ENCODE peak calls at places on chromosomes 16 and 17, in ten cellular contexts. J, C, I, M, D, L, A, F, T and W are unnamed samples.

GRCh38 chr17:57106107-57106835 is 21.2 kb downstream of the AKAP1 start:
- DNase-seq in J (no peak), C (peak; percentile 51), I (no peak), M (peak; percentile 52), D (no peak), L (no peak), A (no peak), F (no peak), T (no peak), W (no peak)

GRCh38 chr16:6019490-6019991 is 921.9 kb upstream of the EEF2KMT start:
- DNase-seq in J (no peak), C (no peak), I (no peak), M (no peak), D (no peak), L (no peak), A (no peak), F (no peak), T (peak; percentile 1), W (no peak)

GRCh38 chr17:32759476-32759875 is 117.4 kb downstream of the MYO1D start:
- DNase-seq in J (no peak), C (no peak), I (no peak), M (no peak), D (no peak), L (no peak), A (no peak), F (no peak), T (no peak), W (no peak)

GRCh38 chr16:24670623-24671454 is 58.6 kb upstream of the TNRC6A start:
- DNase-seq in J (peak; percentile 89), C (no peak), I (peak; percentile 68), M (peak; percentile 59), D (peak; percentile 87), L (peak; percentile 64), A (peak; percentile 26), F (peak; percentile 37), T (peak; percentile 89), W (no peak)

GRCh38 chr17:46028969-46029565 is 30.0 kb downstream of the STH start:
- DNase-seq in J (no peak), C (no peak), I (no peak), M (no peak), D (no peak), L (no peak), A (no peak), F (no peak), T (no peak), W (no peak)

GRCh38 chr17:56824503-56824902 is 9.2 kb downstream of the C17orf67 start:
- DNase-seq in J (no peak), C (no peak), I (no peak), M (no peak), D (no peak), L (no peak), A (no peak), F (no peak), T (no peak), W (no peak)

GRCh38 chr16:52547001-52547833 is at the start of gene TOX3:
- DNase-seq in J (no peak), C (peak; percentile 63), I (no peak), M (peak; percentile 73), D (no peak), L (no peak), A (peak; percentile 23), F (no peak), T (no peak), W (no peak)

GRCh38 chr16:533391-534088 is 6.0 kb downstream of the CAPN15 start:
- DNase-seq in J (no peak), C (peak; percentile 79), I (no peak), M (peak; percentile 90), D (no peak), L (no peak), A (no peak), F (no peak), T (no peak), W (no peak)

DNA sequence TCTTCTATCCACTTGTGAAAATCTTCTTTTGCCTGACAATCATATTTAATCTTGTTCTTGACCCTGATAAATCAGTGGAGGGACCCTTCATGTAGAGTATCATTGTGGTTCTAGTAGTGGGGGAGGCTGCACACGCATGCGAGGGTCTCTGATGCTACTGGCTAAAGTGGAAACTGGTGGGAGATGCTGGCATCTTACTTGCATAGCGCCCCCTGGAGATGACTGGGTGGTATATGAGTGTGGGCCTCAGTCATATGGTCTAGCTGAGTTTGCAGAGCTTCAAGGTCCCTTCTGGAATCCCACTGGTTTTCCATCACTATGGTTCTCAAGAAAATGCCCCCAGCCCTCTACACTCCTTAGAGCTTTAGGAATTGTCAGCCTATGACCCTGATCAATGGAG is 236.4 kb upstream of the AXIN2 start:
- DNase-seq in J (no peak), C (peak; percentile 14), I (no peak), M (no peak), D (no peak), L (no peak), A (no peak), F (no peak), T (no peak), W (no peak)
- TF ChIP-seq CTCF in J (no peak), C (no peak), I (no peak), M (no peak), D (no peak), L (no peak), A (peak; percentile 32), F (peak; percentile 60), T (peak; percentile 40), W (no peak)

GRCh38 chr16:60682219-60682618 is 1354.0 kb downstream of the CDH8 start:
- DNase-seq in J (no peak), C (no peak), I (no peak), M (no peak), D (no peak), L (no peak), A (no peak), F (peak; percentile 6), T (no peak), W (no peak)

GRCh38 chr16:60681014-60681413 is 1355.2 kb downstream of the CDH8 start:
- DNase-seq in J (no peak), C (no peak), I (no peak), M (no peak), D (no peak), L (no peak), A (no peak), F (no peak), T (no peak), W (no peak)

GRCh38 chr16:60684002-60684401 is 1352.2 kb downstream of the CDH8 start:
- DNase-seq in J (no peak), C (no peak), I (no peak), M (no peak), D (no peak), L (no peak), A (no peak), F (no peak), T (no peak), W (no peak)

DNA sequence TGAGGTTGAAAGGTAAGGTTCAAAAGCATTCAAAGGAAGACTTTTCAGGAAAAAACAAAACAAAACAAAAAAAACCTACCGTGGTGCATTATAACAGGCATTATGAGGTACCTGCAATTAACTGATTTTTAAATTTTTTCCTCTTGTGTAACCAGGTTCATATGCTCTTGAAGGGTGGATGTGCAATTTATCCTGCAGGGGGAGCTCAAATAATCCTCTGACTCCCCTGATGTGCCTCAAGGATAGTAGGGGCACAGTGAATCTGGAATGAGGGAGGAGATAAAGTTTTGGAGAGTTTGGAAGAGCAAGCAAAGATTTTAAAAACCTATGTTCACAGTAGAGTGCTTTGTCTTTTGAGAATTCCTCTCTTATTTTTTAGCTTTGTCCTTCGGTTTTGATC is 1349.4 kb downstream of the CDH8 start:
- DNase-seq in J (no peak), C (no peak), I (no peak), M (no peak), D (no peak), L (no peak), A (no peak), F (no peak), T (no peak), W (no peak)
- TF ChIP-seq CTCF in J (no peak), C (no peak), I (no peak), M (no peak), D (no peak), L (no peak), A (no peak), F (no peak), T (no peak), W (no peak)

DNA sequence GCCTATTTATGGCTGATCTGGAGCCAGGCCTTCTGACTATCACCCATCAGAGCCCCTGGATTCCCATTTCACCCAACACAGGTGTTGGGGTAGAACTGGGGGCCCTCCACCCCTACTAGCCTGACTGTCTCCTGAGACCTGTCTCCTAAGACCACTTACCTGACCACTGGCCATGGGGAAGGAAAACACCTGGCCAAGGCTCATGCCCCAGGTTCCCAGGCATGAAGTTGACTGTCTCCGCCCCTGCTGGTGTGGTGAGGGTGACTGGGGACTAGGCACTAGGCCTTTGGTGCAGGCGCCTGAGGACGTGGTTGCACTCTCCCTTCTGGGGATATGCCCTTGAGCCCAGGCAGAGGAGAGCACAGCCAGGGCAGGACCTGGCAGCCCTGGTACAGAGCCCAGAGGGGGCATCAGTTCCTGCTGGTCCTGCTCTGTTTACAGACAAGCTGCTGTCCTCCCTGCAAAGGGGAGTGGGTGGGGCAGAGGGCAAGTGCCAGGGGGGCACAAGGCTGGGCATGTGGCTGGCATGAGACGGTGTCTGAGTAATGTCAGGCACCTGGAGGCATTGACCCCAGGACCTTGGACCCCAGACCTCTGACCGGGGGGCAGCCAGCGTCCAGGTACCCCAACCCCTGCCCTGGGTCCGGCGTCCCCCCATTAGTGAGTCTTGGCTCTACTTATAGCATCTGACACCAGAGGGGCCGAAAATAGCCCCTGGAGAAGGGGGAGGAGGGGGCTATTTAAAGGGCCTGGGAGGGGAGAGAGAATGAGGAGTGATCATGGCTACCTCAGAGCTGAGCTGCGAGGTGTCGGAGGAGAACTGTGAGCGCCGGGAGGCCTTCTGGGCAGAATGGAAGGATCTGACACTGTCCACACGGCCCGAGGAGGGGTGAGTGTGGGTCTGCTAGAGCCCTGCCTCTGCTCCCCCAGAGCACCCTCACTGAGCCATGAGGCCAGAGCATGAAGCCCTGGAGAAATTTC is at the start of gene TCAP:
- DNase-seq in J (no peak), C (no peak), I (no peak), M (no peak), D (no peak), L (peak; percentile 75), A (no peak), F (no peak), T (no peak), W (no peak)
- TF ChIP-seq CTCF in J (no peak), C (no peak), I (no peak), M (no peak), D (no peak), L (no peak), A (no peak), F (no peak), T (no peak), W (no peak)

DNA sequence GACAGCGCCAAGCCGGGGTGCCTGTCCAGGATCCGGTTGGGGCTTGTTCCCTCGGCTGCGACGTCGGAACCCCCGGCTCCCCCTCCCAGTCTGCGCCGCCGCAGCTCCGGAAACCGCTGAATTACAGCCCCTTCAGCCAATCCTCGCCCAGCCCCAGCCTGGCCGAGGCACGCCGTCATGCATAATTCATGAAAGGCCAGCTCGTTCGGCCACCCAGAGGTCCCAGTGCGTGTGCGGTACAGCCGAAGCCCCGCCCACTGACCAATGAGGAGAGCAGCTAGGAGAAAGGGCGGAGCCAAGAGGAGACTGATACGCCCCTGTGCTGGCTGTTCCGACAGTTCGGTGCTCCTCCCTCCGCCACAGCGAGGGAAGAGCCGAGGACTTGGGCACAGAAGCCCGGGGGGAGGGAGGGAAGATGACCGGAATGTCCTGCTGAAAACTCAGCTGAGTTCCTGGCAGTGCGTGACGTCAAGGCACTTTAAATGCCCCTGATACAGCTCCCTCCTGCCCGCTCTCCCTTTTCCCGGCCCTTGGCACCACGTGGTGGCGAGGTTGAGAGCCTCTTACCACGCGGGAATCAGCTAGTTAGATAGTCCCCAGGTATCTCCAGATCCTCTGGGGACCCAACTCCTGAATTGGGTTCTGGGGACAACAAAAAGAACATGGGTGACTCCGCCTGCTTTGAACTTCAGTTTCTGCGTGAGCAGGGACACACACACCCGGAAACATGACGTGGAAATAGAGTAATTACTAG is at the start of gene STAT3:
- DNase-seq in J (peak; percentile 100), C (peak; percentile 100), I (peak; percentile 99), M (peak; percentile 100), D (peak; percentile 100), L (peak; percentile 100), A (peak; percentile 100), F (peak; percentile 99), T (peak; percentile 99), W (peak; percentile 100)
- TF ChIP-seq CTCF in J (no peak), C (no peak), I (peak; percentile 12), M (no peak), D (no peak), L (peak; percentile 32), A (no peak), F (no peak), T (no peak), W (no peak)